ENCODE peak calls at places on chromosomes 16 and 17, in eight cellular contexts. R is left ventricle myocardium inferior, K is fibroblast of lung, C is uterus, J is HL-60, L is GM23338, W is cardiac muscle cell, A is ascending aorta. I is an unnamed sample.

GRCh38 chr16:6482861-6483530 is 849.6 kb upstream of the RBFOX1 start:
- DNase-seq in R (no peak), A (no peak), K (no peak), J (no peak), W (no peak), C (no peak), L (peak; percentile 11), I (no peak)

GRCh38 chr16:12500771-12501170 is 302.9 kb downstream of the CPPED1 start:
- DNase-seq in C (no peak), L (no peak), A (no peak), W (no peak), K (no peak), R (no peak), J (peak; percentile 5), I (peak; percentile 6)

GRCh38 chr16:24151482-24151939 is 104.6 kb upstream of the CACNG3 start:
- DNase-seq in L (peak; percentile 55), J (no peak), R (no peak), C (no peak), W (peak; percentile 17), A (no peak), K (no peak), I (no peak)

GRCh38 chr16:85556456-85557082 is 56.6 kb upstream of the GSE1 start:
- DNase-seq in W (peak; percentile 76), K (no peak), A (no peak), J (no peak), L (peak; percentile 80), C (peak; percentile 60), R (no peak), I (peak; percentile 39)

GRCh38 chr17:28978016-28978415 is 26.7 kb upstream of the PHF12 start:
- DNase-seq in A (no peak), K (no peak), W (no peak), R (no peak), J (no peak), L (no peak), C (no peak), I (no peak)

GRCh38 chr17:34163123-34163522 is 92.0 kb upstream of the CCL2 start:
- DNase-seq in W (no peak), L (no peak), A (no peak), R (no peak), C (no peak), K (peak; percentile 49), J (no peak), I (no peak)

GRCh38 chr16:80620656-80621605 is 80.1 kb downstream of the DYNLRB2 start:
- DNase-seq in W (no peak), R (no peak), K (no peak), C (no peak), A (no peak), L (no peak), J (no peak), I (no peak)

GRCh38 chr16:66278111-66278531 is 88.4 kb upstream of the CDH5 start:
- DNase-seq in R (no peak), A (no peak), J (no peak), W (no peak), C (no peak), K (no peak), L (no peak), I (peak; percentile 93)

GRCh38 chr16:66905633-66906539 is 12.8 kb downstream of the CDH16 start:
- DNase-seq in A (no peak), R (peak; percentile 79), C (no peak), W (peak; percentile 97), L (peak; percentile 63), K (no peak), J (no peak), I (peak; percentile 75)

GRCh38 chr17:45396496-45397205 is 36.0 kb downstream of the ARHGAP27 start:
- DNase-seq in J (no peak), W (no peak), A (no peak), L (peak; percentile 47), R (no peak), K (no peak), C (no peak), I (no peak)

GRCh38 chr17:50210249-50211225 is 9.1 kb upstream of the COL1A1 start:
- DNase-seq in A (peak; percentile 92), K (peak; percentile 98), J (no peak), W (peak; percentile 63), L (peak; percentile 72), R (peak; percentile 57), C (peak; percentile 92), I (peak; percentile 80)

GRCh38 chr17:21250719-21251305 is 2.4 kb downstream of the NATD1 start:
- DNase-seq in C (no peak), W (no peak), J (no peak), A (no peak), L (no peak), K (no peak), R (no peak), I (no peak)

GRCh38 chr17:77400445-77400870 is 259.7 kb downstream of the SEC14L1 start:
- DNase-seq in A (no peak), L (peak; percentile 71), J (peak; percentile 36), W (peak; percentile 64), C (no peak), K (no peak), R (peak; percentile 45), I (no peak)

GRCh38 chr16:27618611-27619380 is 68.9 kb downstream of the KATNIP start:
- DNase-seq in R (no peak), J (no peak), W (peak; percentile 64), L (no peak), A (no peak), C (no peak), K (no peak), I (no peak)

GRCh38 chr17:47869114-47869513 is 18.2 kb upstream of the SP6 start:
- DNase-seq in C (no peak), L (peak; percentile 59), J (no peak), K (no peak), W (no peak), R (no peak), A (no peak), I (no peak)

GRCh38 chr17:75501378-75502071 is 13.8 kb downstream of the CASKIN2 start:
- DNase-seq in K (no peak), J (no peak), A (no peak), L (no peak), W (no peak), R (no peak), C (no peak), I (no peak)

GRCh38 chr16:64481497-64481896 is 640.4 kb downstream of the CDH11 start:
- DNase-seq in K (no peak), A (no peak), L (no peak), W (no peak), J (no peak), R (no peak), C (no peak), I (no peak)

GRCh38 chr17:79188048-79188447 is 113.4 kb downstream of the ENGASE start:
- DNase-seq in W (peak; percentile 42), J (no peak), A (no peak), C (no peak), K (no peak), R (no peak), L (peak; percentile 85), I (peak; percentile 56)

GRCh38 chr17:76530826-76531500 is 6.5 kb downstream of the CYGB start:
- DNase-seq in R (no peak), J (no peak), A (no peak), C (no peak), K (no peak), L (no peak), W (no peak), I (no peak)

GRCh38 chr17:61002316-61002736 is 324.7 kb downstream of the BCAS3 start:
- DNase-seq in C (no peak), A (no peak), W (peak; percentile 55), R (no peak), K (peak; percentile 89), J (no peak), L (peak; percentile 56), I (no peak)

GRCh38 chr17:61005358-61005757 is 327.7 kb downstream of the BCAS3 start:
- DNase-seq in A (no peak), R (no peak), J (no peak), L (no peak), C (no peak), W (no peak), K (peak; percentile 60), I (no peak)

DNA sequence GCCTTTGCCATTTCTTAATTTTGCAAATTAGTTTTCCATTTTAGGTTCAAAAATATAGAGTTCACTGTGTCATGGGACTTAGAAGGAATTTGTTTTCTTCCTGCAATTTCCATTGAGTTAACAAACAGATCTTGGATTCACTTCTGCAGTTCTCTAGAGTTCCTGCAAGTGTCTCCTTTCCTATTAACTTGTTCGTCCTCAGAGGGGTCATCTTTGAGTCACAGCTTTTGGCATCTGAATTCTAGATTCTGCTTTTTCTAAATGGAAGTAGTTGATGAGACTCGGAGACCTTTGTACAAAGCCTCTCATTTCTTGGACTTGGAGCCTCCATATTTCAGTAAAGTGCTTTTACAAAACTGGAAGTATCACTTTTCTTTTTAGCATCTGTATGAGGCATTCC is 323.3 kb downstream of the BCAS3 start:
- DNase-seq in C (no peak), J (no peak), R (no peak), A (no peak), W (peak; percentile 12), K (peak; percentile 88), L (peak; percentile 58), I (no peak)
- TF ChIP-seq CTCF in C (no peak), J (no peak), R (peak; percentile 41), A (no peak), W (peak; percentile 48), K (peak; percentile 54), L (peak; percentile 29), I (no peak)

GRCh38 chr17:35731932-35732805 is 730 bp downstream of the RASL10B start:
- DNase-seq in J (no peak), C (no peak), R (no peak), K (no peak), A (peak; percentile 56), W (peak; percentile 52), L (peak; percentile 63), I (no peak)

GRCh38 chr17:35733366-35733765 is 1.9 kb downstream of the RASL10B start:
- DNase-seq in K (no peak), A (no peak), L (no peak), W (no peak), J (no peak), R (no peak), C (no peak), I (no peak)

GRCh38 chr17:35731239-35731931 is at the start of gene RASL10B:
- DNase-seq in K (peak; percentile 39), J (peak; percentile 14), A (peak; percentile 86), R (peak; percentile 60), W (peak; percentile 77), L (peak; percentile 91), C (peak; percentile 55), I (peak; percentile 59)

GRCh38 chr17:35734396-35734795 is 3.0 kb downstream of the RASL10B start:
- DNase-seq in C (no peak), R (no peak), W (no peak), A (peak; percentile 24), J (no peak), L (no peak), K (no peak), I (no peak)

GRCh38 chr17:35732806-35733136 is 1.3 kb downstream of the RASL10B start:
- DNase-seq in J (no peak), L (peak; percentile 39), A (no peak), R (no peak), K (no peak), C (no peak), W (no peak), I (no peak)
- TF ChIP-seq CTCF in J (no peak), L (no peak), A (no peak), R (no peak), K (no peak), C (no peak), W (no peak), I (no peak)

GRCh38 chr16:893360-893759 is 77.4 kb downstream of the LMF1 start:
- DNase-seq in R (no peak), C (no peak), W (no peak), J (no peak), K (no peak), A (no peak), L (no peak), I (no peak)
- TF ChIP-seq CTCF in R (no peak), C (no peak), W (no peak), J (no peak), K (no peak), A (no peak), L (peak; percentile 26), I (no peak)

GRCh38 chr17:7889166-7889584 is 586 bp downstream of the CHD3 start:
- DNase-seq in J (no peak), A (peak; percentile 97), C (peak; percentile 91), R (peak; percentile 97), K (peak; percentile 97), W (peak; percentile 88), L (peak; percentile 62), I (peak; percentile 93)
- TF ChIP-seq CTCF in J (no peak), A (peak; percentile 46), C (peak; percentile 39), R (peak; percentile 71), K (peak; percentile 33), W (peak; percentile 47), L (no peak), I (peak; percentile 23)

I was measured in Calu3.